ENCODE peak calls at places on chromosomes 5 and 9, in six cellular contexts. W is stimulated activated naive CD8-positive, alpha-beta T cell treated with anti-CD3 and anti-CD28 coated beads, Interleukin-15, amount 100 ng/mL, for 72 hours; Q is mesothelial cell of epicardium; H is CD8-positive, alpha-beta T cell; T is activated CD4-positive, CD25-positive, alpha-beta regulatory T cell treated with anti-CD3 and anti-CD28 coated beads, Interleukin-2, amount 50 U/mL, for 72 hours; C is nephron progenitor cell. V is an unnamed sample.

GRCh38 chr9:22240619-22241018 is 206.0 kb upstream of the DMRTA1 start:
- DNase-seq in W (peak), Q (no peak), H (no peak), T (no peak), C (no peak), V (no peak)

GRCh38 chr5:90809695-90810094 is 251.1 kb downstream of the ADGRV1 start:
- DNase-seq in W (no peak), Q (no peak), H (no peak), T (no peak), C (no peak), V (no peak)

GRCh38 chr9:91354846-91355245 is 6.9 kb downstream of the AUH start:
- DNase-seq in W (no peak), Q (no peak), H (no peak), T (no peak), C (no peak), V (no peak)

GRCh38 chr5:90434116-90434714 is 24.7 kb upstream of the CETN3 start:
- DNase-seq in W (peak), Q (no peak), H (peak), T (no peak), C (peak), V (peak)

GRCh38 chr9:76598971-76599370 is 140.0 kb downstream of the GCNT1 start:
- DNase-seq in W (no peak), Q (no peak), H (no peak), T (no peak), C (no peak), V (no peak)

GRCh38 chr5:6633469-6634326 is 458 bp downstream of the SRD5A1 start:
- DNase-seq in W (no peak), Q (no peak), H (no peak), T (no peak), C (peak), V (peak)

GRCh38 chr5:73625905-73626811 is at the start of gene ARHGEF28:
- DNase-seq in W (peak), Q (peak), H (peak), T (no peak), C (peak), V (peak)

GRCh38 chr9:84404095-84404686 is 63.6 kb upstream of the SLC28A3 start:
- DNase-seq in W (peak), Q (no peak), H (no peak), T (no peak), C (peak), V (peak)

GRCh38 chr5:177491429-177491945 is 5.9 kb downstream of the PDLIM7 start:
- DNase-seq in W (peak), Q (peak), H (no peak), T (peak), C (peak), V (peak)

GRCh38 chr5:154857091-154857533 is 1.3 kb upstream of the CNOT8 start:
- DNase-seq in W (no peak), Q (no peak), H (peak), T (no peak), C (no peak), V (no peak)

GRCh38 chr9:89530721-89531120 is 32.8 kb upstream of the SEMA4D start:
- DNase-seq in W (no peak), Q (no peak), H (no peak), T (no peak), C (no peak), V (no peak)